ENCODE peak calls at places on chromosomes 11 and 22, in four cellular contexts. V is heart right ventricle, W is PC-9, M is substantia nigra. H is an unnamed sample.

GRCh38 chr11:80103149-80103859 is 662.5 kb upstream of the TENM4 start:
- DNase-seq in V (no peak), W (peak; percentile 6), M (no peak), H (no peak)

GRCh38 chr11:24759742-24760141 is 262.9 kb downstream of the LUZP2 start:
- DNase-seq in V (no peak), W (no peak), M (no peak), H (no peak)

GRCh38 chr11:17578296-17578695 is 31.2 kb downstream of the OTOG start:
- DNase-seq in V (no peak), W (no peak), M (no peak), H (no peak)

GRCh38 chr11:67409261-67409666 is 5.4 kb downstream of the TBC1D10C start:
- DNase-seq in V (no peak), W (no peak), M (no peak), H (no peak)

GRCh38 chr11:133946541-133947297 is 10.0 kb downstream of the IGSF9B start:
- DNase-seq in V (peak; percentile 52), W (no peak), M (no peak), H (no peak)

GRCh38 chr11:42526366-42526765 is 785.4 kb upstream of the API5 start:
- DNase-seq in V (no peak), W (no peak), M (no peak), H (no peak)

GRCh38 chr11:66142370-66143263 is 72.5 kb downstream of the PACS1 start:
- DNase-seq in V (no peak), W (peak; percentile 68), M (no peak), H (no peak)

GRCh38 chr11:19349340-19350025 is 108.7 kb upstream of the E2F8 start:
- DNase-seq in V (no peak), W (no peak), M (no peak), H (peak; percentile 30)

GRCh38 chr11:128417607-128418324 is 169.6 kb downstream of the ETS1 start:
- DNase-seq in V (no peak), W (no peak), M (no peak), H (no peak)

GRCh38 chr11:26623076-26623666 is 51.1 kb upstream of the MUC15 start:
- DNase-seq in V (no peak), W (no peak), M (no peak), H (no peak)

GRCh38 chr11:35077709-35078695 is 61.0 kb upstream of the CD44 start:
- DNase-seq in V (no peak), W (peak; percentile 22), M (no peak), H (no peak)

GRCh38 chr11:66905631-66906030 is 48.8 kb downstream of the LRFN4 start:
- DNase-seq in V (no peak), W (no peak), M (no peak), H (no peak)

GRCh38 chr11:2208691-2209369 is 37.2 kb upstream of the TH start:
- DNase-seq in V (no peak), W (no peak), M (no peak), H (no peak)

GRCh38 chr11:36501236-36501635 is 8.8 kb downstream of the TRAF6 start:
- DNase-seq in V (no peak), W (no peak), M (no peak), H (no peak)

GRCh38 chr11:129435499-129436245 is 60.0 kb downstream of the BARX2 start:
- DNase-seq in V (no peak), W (peak; percentile 48), M (no peak), H (no peak)

GRCh38 chr22:19466126-19466716 is 12.8 kb downstream of the UFD1 start:
- DNase-seq in V (no peak), W (no peak), M (no peak), H (no peak)

GRCh38 chr22:23527971-23528740 is 51.9 kb downstream of the IGLL1 start:
- DNase-seq in V (no peak), W (no peak), M (no peak), H (no peak)

GRCh38 chr11:16981651-16982194 is 32.5 kb downstream of the PLEKHA7 start:
- DNase-seq in V (no peak), W (peak; percentile 86), M (peak; percentile 28), H (peak; percentile 81)

GRCh38 chr11:130638048-130638447 is 189.6 kb downstream of the ADAMTS15 start:
- DNase-seq in V (no peak), W (no peak), M (no peak), H (no peak)

GRCh38 chr11:130637566-130637965 is 189.1 kb downstream of the ADAMTS15 start:
- DNase-seq in V (no peak), W (no peak), M (no peak), H (no peak)

GRCh38 chr11:130638624-130639023 is 190.2 kb downstream of the ADAMTS15 start:
- DNase-seq in V (no peak), W (no peak), M (no peak), H (no peak)

GRCh38 chr11:130635937-130636336 is 187.5 kb downstream of the ADAMTS15 start:
- DNase-seq in V (no peak), W (no peak), M (no peak), H (no peak)

GRCh38 chr11:130636672-130637463 is 188.4 kb downstream of the ADAMTS15 start:
- DNase-seq in V (no peak), W (peak; percentile 52), M (no peak), H (no peak)
- H3K27ac ChIP-seq in V (no peak overlapping the region), W (peak overlapping the region; percentile 90), M (no peak overlapping the region), H (no peak overlapping the region)

DNA sequence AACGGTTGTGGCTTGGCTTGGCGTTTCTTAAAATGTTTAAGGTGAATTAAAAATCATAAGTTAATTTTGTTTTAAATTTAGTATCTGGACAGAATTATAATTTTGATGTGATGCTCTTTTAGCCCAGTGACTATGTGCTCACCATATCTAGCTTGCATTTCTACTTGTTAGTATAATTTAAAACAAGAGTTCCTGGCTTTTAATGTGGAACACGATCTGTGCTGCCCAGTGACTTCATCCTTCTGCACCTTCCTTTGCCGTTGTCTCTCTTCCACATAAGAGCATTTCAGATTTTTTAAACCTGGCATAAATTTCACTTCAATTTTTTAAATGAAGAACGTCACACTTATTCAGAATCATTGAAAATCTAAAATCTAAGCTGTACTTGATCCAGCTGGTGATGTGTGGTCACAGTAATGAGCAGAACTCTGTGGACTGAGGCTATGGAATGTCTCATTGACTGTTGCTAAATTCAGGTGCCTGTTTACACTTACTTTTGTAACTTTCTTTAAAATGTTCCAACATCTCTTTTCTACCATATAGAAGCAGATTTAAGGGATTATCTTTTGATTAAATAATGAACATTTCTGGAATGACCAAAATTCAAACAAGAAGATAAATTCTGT is 75.4 kb upstream of the ADSL start:
- DNase-seq in V (no peak), W (no peak), M (no peak), H (no peak)
- H3K27ac ChIP-seq in V (no peak overlapping the region), W (no peak overlapping the region), M (no peak overlapping the region), H (no peak overlapping the region)

GRCh38 chr11:8059571-8060011 is 21.4 kb upstream of the TUB start:
- DNase-seq in V (no peak), W (no peak), M (no peak), H (no peak)
- H3K27ac ChIP-seq in V (no peak overlapping the region), W (no peak overlapping the region), M (no peak overlapping the region), H (no peak overlapping the region)

GRCh38 chr22:49052023-49052538 is 775.6 kb downstream of the BRD1 start:
- DNase-seq in V (peak; percentile 42), W (no peak), M (no peak), H (no peak)
- H3K27ac ChIP-seq in V (no peak overlapping the region), W (no peak overlapping the region), M (no peak overlapping the region), H (no peak overlapping the region)

H was measured in caudate nucleus.